ENCODE peak calls at places on chromosomes 1 and 21, in five cellular contexts. One of them, this sample, is unnamed.
A peak's percentile ranks its signal among the peaks of the same experiment; 100 is the strongest.

GRCh38 chr1:193406901-193407300 is 220.5 kb upstream of the B3GALT2 start:
- DNase-seq in amniotic stem cell: peak; percentile 20
- DNase-seq in midbrain: peak; percentile 59
- DNase-seq in SW480: peak; percentile 37
- DNase-seq in iPS-NIHi11: peak; percentile 46
- DNase-seq in this sample: peak; percentile 52

GRCh38 chr1:183304466-183305122 is 113.6 kb downstream of the NMNAT2 start:
- DNase-seq in amniotic stem cell: no peak
- DNase-seq in midbrain: no peak
- DNase-seq in SW480: no peak
- DNase-seq in iPS-NIHi11: no peak
- DNase-seq in this sample: no peak

GRCh38 chr1:84143796-84144565 is at the start of gene PRKACB:
- DNase-seq in amniotic stem cell: no peak
- DNase-seq in midbrain: peak; percentile 8
- DNase-seq in SW480: no peak
- DNase-seq in iPS-NIHi11: no peak
- DNase-seq in this sample: peak; percentile 39

GRCh38 chr21:46185717-46186116 is 1.5 kb upstream of the SPATC1L start:
- DNase-seq in amniotic stem cell: no peak
- DNase-seq in midbrain: no peak
- DNase-seq in SW480: no peak
- DNase-seq in iPS-NIHi11: no peak
- DNase-seq in this sample: no peak

GRCh38 chr1:43271186-43272118 is 1.7 kb downstream of the TMEM125 start:
- DNase-seq in amniotic stem cell: no peak
- DNase-seq in midbrain: no peak
- DNase-seq in SW480: no peak
- DNase-seq in iPS-NIHi11: peak; percentile 52
- DNase-seq in this sample: no peak

GRCh38 chr1:185646202-185646683 is 87.9 kb upstream of the HMCN1 start:
- DNase-seq in amniotic stem cell: peak; percentile 91
- DNase-seq in midbrain: peak; percentile 73
- DNase-seq in SW480: peak; percentile 59
- DNase-seq in iPS-NIHi11: peak; percentile 76
- DNase-seq in this sample: peak; percentile 97

GRCh38 chr1:20683614-20684013 is 22.4 kb upstream of the DDOST start:
- DNase-seq in amniotic stem cell: no peak
- DNase-seq in midbrain: no peak
- DNase-seq in SW480: no peak
- DNase-seq in iPS-NIHi11: no peak
- DNase-seq in this sample: no peak

GRCh38 chr1:16175610-16176553 is 20.0 kb upstream of the EPHA2 start:
- DNase-seq in amniotic stem cell: peak; percentile 83
- DNase-seq in midbrain: peak; percentile 71
- DNase-seq in SW480: peak; percentile 48
- DNase-seq in iPS-NIHi11: no peak
- DNase-seq in this sample: peak; percentile 71

GRCh38 chr21:42846221-42846620 is 33.1 kb downstream of the WDR4 start:
- DNase-seq in amniotic stem cell: no peak
- DNase-seq in midbrain: no peak
- DNase-seq in SW480: no peak
- DNase-seq in iPS-NIHi11: peak; percentile 1
- DNase-seq in this sample: no peak

GRCh38 chr1:39987869-39988268 is 32.9 kb downstream of the MFSD2A start:
- DNase-seq in amniotic stem cell: no peak
- DNase-seq in midbrain: no peak
- DNase-seq in SW480: no peak
- DNase-seq in iPS-NIHi11: no peak
- DNase-seq in this sample: no peak

GRCh38 chr1:109040627-109041613 is 982 bp downstream of the WDR47 start:
- DNase-seq in amniotic stem cell: no peak
- DNase-seq in midbrain: peak; percentile 33
- DNase-seq in SW480: no peak
- DNase-seq in iPS-NIHi11: peak; percentile 46
- DNase-seq in this sample: no peak

GRCh38 chr1:31433396-31433930 is 20.4 kb downstream of the SERINC2 start:
- DNase-seq in amniotic stem cell: no peak
- DNase-seq in midbrain: no peak
- DNase-seq in SW480: no peak
- DNase-seq in iPS-NIHi11: no peak
- DNase-seq in this sample: no peak

GRCh38 chr21:21029159-21029558 is 30.9 kb downstream of the NCAM2 start:
- DNase-seq in amniotic stem cell: no peak
- DNase-seq in midbrain: no peak
- DNase-seq in SW480: peak; percentile 3
- DNase-seq in iPS-NIHi11: no peak
- DNase-seq in this sample: no peak

GRCh38 chr21:44090332-44090731 is 16.9 kb upstream of the PWP2 start:
- DNase-seq in amniotic stem cell: no peak
- DNase-seq in midbrain: no peak
- DNase-seq in SW480: peak; percentile 76
- DNase-seq in iPS-NIHi11: no peak
- DNase-seq in this sample: no peak